ENCODE peak calls at places on chromosomes 12 and 14, in ten cellular contexts. L is AG04450, G is stomach, K is astrocyte, O is ascending aorta, I is ovary, C is BJ, D is GM12865, V is uterus, E is mucosa of descending colon. W is an unnamed sample.

GRCh38 chr12:97024393-97024792 is 117.3 kb downstream of the NEDD1 start:
- DNase-seq in L (no peak), G (no peak), K (no peak), O (no peak), I (no peak), C (no peak), D (no peak), V (no peak), E (no peak), W (no peak)

GRCh38 chr14:80313806-80314205 is 102.5 kb upstream of the DIO2 start:
- DNase-seq in L (peak; percentile 11), G (no peak), K (no peak), O (no peak), I (no peak), C (peak; percentile 90), D (no peak), V (no peak), E (no peak), W (no peak)

GRCh38 chr14:100721568-100721967 is 5.1 kb upstream of the DLK1 start:
- DNase-seq in L (no peak), G (no peak), K (peak; percentile 35), O (no peak), I (no peak), C (no peak), D (no peak), V (no peak), E (no peak), W (no peak)

GRCh38 chr14:103521438-103521961 is 1.1 kb downstream of the CKB start:
- DNase-seq in L (no peak), G (peak; percentile 67), K (no peak), O (no peak), I (no peak), C (no peak), D (no peak), V (no peak), E (no peak), W (no peak)

GRCh38 chr12:116532986-116533342 is 26.2 kb upstream of the MAP1LC3B2 start:
- DNase-seq in L (no peak), G (no peak), K (no peak), O (no peak), I (no peak), C (no peak), D (no peak), V (no peak), E (no peak), W (no peak)

GRCh38 chr12:49922349-49923034 is 18.8 kb upstream of the FAIM2 start:
- DNase-seq in L (no peak), G (no peak), K (no peak), O (no peak), I (peak; percentile 65), C (no peak), D (no peak), V (peak; percentile 46), E (no peak), W (no peak)

GRCh38 chr12:31835276-31835882 is 106.6 kb upstream of the AMN1 start:
- DNase-seq in L (no peak), G (no peak), K (no peak), O (no peak), I (no peak), C (no peak), D (peak; percentile 43), V (no peak), E (no peak), W (no peak)

GRCh38 chr12:31578632-31579031 is 12.3 kb downstream of the DENND5B start:
- DNase-seq in L (no peak), G (no peak), K (peak; percentile 68), O (no peak), I (no peak), C (no peak), D (no peak), V (no peak), E (no peak), W (no peak)

GRCh38 chr12:42332301-42332894 is 6.4 kb downstream of the PPHLN1 start:
- DNase-seq in L (no peak), G (no peak), K (peak; percentile 11), O (no peak), I (peak; percentile 26), C (no peak), D (peak; percentile 64), V (no peak), E (peak; percentile 75), W (peak; percentile 48)

GRCh38 chr12:17954788-17955187 is 135.2 kb downstream of the RERGL start:
- DNase-seq in L (no peak), G (no peak), K (no peak), O (no peak), I (no peak), C (no peak), D (no peak), V (no peak), E (no peak), W (no peak)

GRCh38 chr14:32010561-32011188 is 66.4 kb upstream of the ARHGAP5 start:
- DNase-seq in L (no peak), G (no peak), K (peak; percentile 71), O (no peak), I (no peak), C (peak; percentile 50), D (no peak), V (no peak), E (no peak), W (peak; percentile 84)

GRCh38 chr14:104794641-104795467 is 694 bp downstream of the AKT1 start:
- DNase-seq in L (no peak), G (peak; percentile 51), K (peak; percentile 14), O (no peak), I (no peak), C (no peak), D (peak; percentile 39), V (no peak), E (peak; percentile 50), W (no peak)

GRCh38 chr12:53751336-53752191 is at the start of gene CISTR:
- DNase-seq in L (no peak), G (no peak), K (no peak), O (no peak), I (peak; percentile 38), C (no peak), D (peak; percentile 54), V (peak; percentile 39), E (peak; percentile 31), W (no peak)

GRCh38 chr14:101126376-101127130 is 223.0 kb upstream of the RTL1 start:
- DNase-seq in L (no peak), G (peak; percentile 17), K (no peak), O (no peak), I (no peak), C (no peak), D (no peak), V (no peak), E (no peak), W (no peak)

GRCh38 chr12:26580619-26581018 is 252.4 kb downstream of the ITPR2 start:
- DNase-seq in L (no peak), G (no peak), K (no peak), O (no peak), I (no peak), C (no peak), D (no peak), V (no peak), E (no peak), W (no peak)

GRCh38 chr12:14575585-14575984 is 7.9 kb upstream of the PLBD1 start:
- DNase-seq in L (no peak), G (no peak), K (no peak), O (no peak), I (no peak), C (no peak), D (no peak), V (no peak), E (no peak), W (no peak)
- TF ChIP-seq CTCF in L (no peak), G (no peak), K (no peak), O (no peak), I (no peak), C (no peak), D (no peak), V (no peak), E (no peak), W (no peak)

DNA sequence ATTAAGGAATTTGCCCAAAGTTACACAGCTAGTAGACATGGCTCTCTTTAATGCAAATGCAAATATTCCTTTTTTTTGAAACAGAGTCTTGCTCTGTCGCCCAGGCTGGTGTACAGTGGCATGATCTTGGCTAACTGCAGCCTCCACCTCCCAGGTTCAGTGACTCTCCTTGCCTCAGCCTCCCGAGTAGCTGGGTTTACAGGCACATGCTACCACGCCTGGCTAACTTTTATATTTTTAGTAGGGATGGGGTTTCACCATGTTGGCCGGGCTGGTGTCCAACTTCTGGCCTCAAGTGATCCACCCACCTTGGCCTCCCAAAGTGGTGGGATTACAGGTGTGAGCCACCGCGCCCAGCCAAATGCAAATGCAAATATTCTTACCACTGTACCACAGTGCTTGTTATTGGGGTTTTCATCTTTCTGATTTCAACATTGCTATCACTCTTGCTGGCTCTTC is 24.5 kb upstream of the HIGD1C start:
- DNase-seq in L (no peak), G (no peak), K (no peak), O (no peak), I (no peak), C (no peak), D (peak; percentile 25), V (no peak), E (no peak), W (no peak)
- H3K4me3 ChIP-seq in L (no peak overlapping the region), G (peak overlapping the region; percentile 85), K (no peak overlapping the region), O (peak overlapping the region; percentile 75), I (peak overlapping the region; percentile 69), C (no peak overlapping the region), D (peak overlapping the region; percentile 22), V (peak overlapping the region; percentile 91), E (no peak overlapping the region), W (no peak overlapping the region)

GRCh38 chr14:92747701-92748258 is 647 bp downstream of the LGMN start:
- DNase-seq in L (no peak), G (no peak), K (peak; percentile 21), O (no peak), I (no peak), C (no peak), D (peak; percentile 66), V (no peak), E (no peak), W (no peak)
- TF ChIP-seq CTCF in L (no peak), G (no peak), K (no peak), O (no peak), I (no peak), C (no peak), D (no peak), V (no peak), E (no peak), W (no peak)

GRCh38 chr12:77062396-77062795 is 3.0 kb downstream of the E2F7 start:
- DNase-seq in L (no peak), G (no peak), K (no peak), O (no peak), I (no peak), C (no peak), D (no peak), V (no peak), E (no peak), W (no peak)

GRCh38 chr12:77058740-77059139 is 6.6 kb downstream of the E2F7 start:
- DNase-seq in L (no peak), G (no peak), K (peak; percentile 91), O (no peak), I (no peak), C (no peak), D (no peak), V (no peak), E (no peak), W (no peak)

GRCh38 chr12:77062846-77063461 is 2.4 kb downstream of the E2F7 start:
- DNase-seq in L (peak; percentile 29), G (peak; percentile 54), K (peak; percentile 96), O (no peak), I (peak; percentile 18), C (no peak), D (peak; percentile 83), V (no peak), E (no peak), W (peak; percentile 80)

GRCh38 chr12:77060136-77060882 is 5.1 kb downstream of the E2F7 start:
- DNase-seq in L (no peak), G (no peak), K (no peak), O (no peak), I (no peak), C (no peak), D (peak; percentile 84), V (no peak), E (no peak), W (no peak)

GRCh38 chr12:77060883-77061240 is 4.5 kb downstream of the E2F7 start:
- DNase-seq in L (no peak), G (no peak), K (no peak), O (no peak), I (no peak), C (no peak), D (peak; percentile 71), V (no peak), E (no peak), W (no peak)
- H3K4me3 ChIP-seq in L (no peak overlapping the region), G (no peak overlapping the region), K (no peak overlapping the region), O (no peak overlapping the region), I (no peak overlapping the region), C (no peak overlapping the region), D (peak overlapping the region; percentile 4), V (no peak overlapping the region), E (no peak overlapping the region), W (no peak overlapping the region)

W was measured in bronchial epithelial cell.